ENCODE peak calls at places on chromosomes 12 and 14, in six cellular contexts. E is GM12865; U is GOT3; F is SK-N-SH; B is fibroblast of mammary gland; A is activated CD8-positive, alpha-beta memory T cell treated with anti-CD3 and anti-CD28 coated beads, Interleukin-2, amount 50 U/mL, for 4 hours. H is an unnamed sample.

GRCh38 chr12:20122274-20122673 is 246.1 kb upstream of the PDE3A start:
- DNase-seq in E (no peak), U (no peak), F (no peak), B (no peak), A (no peak), H (no peak)

GRCh38 chr14:21191809-21192446 is 36.1 kb upstream of the OR5AU1 start:
- DNase-seq in E (peak), U (no peak), F (peak), B (peak), A (peak), H (peak)

GRCh38 chr14:94897583-94897982 is 127.7 kb upstream of the GSC start:
- DNase-seq in E (no peak), U (no peak), F (no peak), B (no peak), A (no peak), H (peak)

GRCh38 chr12:130714591-130715149 is 1.4 kb downstream of the RIMBP2 start:
- DNase-seq in E (no peak), U (no peak), F (peak), B (no peak), A (no peak), H (peak)

GRCh38 chr12:130920711-130921381 is 32.9 kb upstream of the ADGRD1 start:
- DNase-seq in E (no peak), U (no peak), F (no peak), B (peak), A (no peak), H (no peak)

GRCh38 chr12:48901278-48901677 is 24.0 kb downstream of the FKBP11 start:
- DNase-seq in E (peak), U (no peak), F (no peak), B (peak), A (no peak), H (no peak)

GRCh38 chr14:56333361-56334279 is 215.4 kb downstream of the PELI2 start:
- DNase-seq in E (no peak), U (no peak), F (no peak), B (peak), A (no peak), H (no peak)

GRCh38 chr12:76784600-76785051 is 20.7 kb downstream of the ZDHHC17 start:
- DNase-seq in E (no peak), U (no peak), F (no peak), B (peak), A (no peak), H (no peak)

GRCh38 chr12:11584213-11584855 is 65.1 kb upstream of the ETV6 start:
- DNase-seq in E (no peak), U (no peak), F (no peak), B (peak), A (no peak), H (no peak)

GRCh38 chr12:86723326-86723725 is 467.1 kb upstream of the MGAT4C start:
- DNase-seq in E (no peak), U (no peak), F (no peak), B (peak), A (no peak), H (no peak)

GRCh38 chr12:58204086-58204485 is 262.7 kb downstream of the ATP23 start:
- DNase-seq in E (no peak), U (no peak), F (no peak), B (peak), A (no peak), H (no peak)

GRCh38 chr14:56416213-56416612 is 163.4 kb upstream of the TMEM260 start:
- DNase-seq in E (no peak), U (no peak), F (no peak), B (no peak), A (no peak), H (no peak)

GRCh38 chr14:101972126-101972785 is 7.9 kb downstream of the DYNC1H1 start:
- DNase-seq in E (no peak), U (peak), F (peak), B (peak), A (no peak), H (no peak)

GRCh38 chr14:67764496-67764895 is 51.9 kb downstream of the ZFYVE26 start:
- DNase-seq in E (no peak), U (no peak), F (no peak), B (no peak), A (no peak), H (no peak)

GRCh38 chr12:22333186-22333745 is 1.2 kb downstream of the ST8SIA1 start:
- DNase-seq in E (no peak), U (no peak), F (no peak), B (peak), A (no peak), H (peak)

GRCh38 chr12:70692681-70693288 is 55.6 kb upstream of the PTPRB start:
- DNase-seq in E (no peak), U (no peak), F (peak), B (peak), A (no peak), H (no peak)

GRCh38 chr12:19031032-19031431 is 98.5 kb upstream of the PLEKHA5 start:
- DNase-seq in E (no peak), U (no peak), F (no peak), B (peak), A (no peak), H (no peak)

GRCh38 chr12:82781288-82782078 is 94.8 kb downstream of the TMTC2 start:
- DNase-seq in E (no peak), U (no peak), F (no peak), B (no peak), A (no peak), H (no peak)

GRCh38 chr14:98177551-98177950 is 1094.4 kb downstream of the BCL11B start:
- DNase-seq in E (peak), U (no peak), F (no peak), B (no peak), A (peak), H (no peak)

GRCh38 chr12:130031571-130032189 is 127.9 kb upstream of the TMEM132D start:
- DNase-seq in E (peak), U (peak), F (peak), B (peak), A (peak), H (peak)

GRCh38 chr12:60035835-60036234 is 440.0 kb downstream of the SLC16A7 start:
- DNase-seq in E (no peak), U (no peak), F (no peak), B (peak), A (no peak), H (no peak)

GRCh38 chr14:35878272-35879140 is 52.4 kb downstream of the BRMS1L start:
- DNase-seq in E (no peak), U (no peak), F (no peak), B (peak), A (no peak), H (no peak)

GRCh38 chr12:115648463-115648862 is 629.0 kb downstream of the MED13L start:
- DNase-seq in E (no peak), U (no peak), F (no peak), B (peak), A (no peak), H (no peak)

GRCh38 chr14:75156901-75157300 is 19.5 kb downstream of the TMED10 start:
- DNase-seq in E (no peak), U (no peak), F (no peak), B (no peak), A (no peak), H (no peak)

GRCh38 chr14:56199976-56200577 is 81.9 kb downstream of the PELI2 start:
- DNase-seq in E (peak), U (no peak), F (no peak), B (no peak), A (no peak), H (no peak)

GRCh38 chr14:82872494-82872893 is 1338.8 kb upstream of the SEL1L start:
- DNase-seq in E (peak), U (no peak), F (peak), B (no peak), A (no peak), H (no peak)

GRCh38 chr14:61277232-61277631 is 3.9 kb downstream of the TMEM30B start:
- DNase-seq in E (no peak), U (no peak), F (no peak), B (no peak), A (no peak), H (no peak)

GRCh38 chr12:93676408-93677194 is 574 bp upstream of the CRADD start:
- DNase-seq in E (no peak), U (no peak), F (no peak), B (no peak), A (no peak), H (peak)

GRCh38 chr12:47095446-47096236 is 15.9 kb upstream of the AMIGO2 start:
- DNase-seq in E (no peak), U (no peak), F (no peak), B (peak), A (no peak), H (no peak)

GRCh38 chr12:57693317-57693658 is 644 bp upstream of the OS9 start:
- DNase-seq in E (no peak), U (no peak), F (no peak), B (no peak), A (no peak), H (no peak)

GRCh38 chr14:49876563-49877127 is 16.2 kb upstream of the ARF6 start:
- DNase-seq in E (no peak), U (no peak), F (no peak), B (no peak), A (no peak), H (no peak)

GRCh38 chr12:82182601-82183000 is 175.6 kb downstream of the CCDC59 start:
- DNase-seq in E (no peak), U (no peak), F (no peak), B (no peak), A (no peak), H (no peak)

GRCh38 chr14:95143813-95144620 is 13.3 kb downstream of the DICER1 start:
- DNase-seq in E (peak), U (no peak), F (no peak), B (no peak), A (no peak), H (no peak)

GRCh38 chr12:96047621-96048211 is 12.3 kb upstream of the LTA4H start:
- DNase-seq in E (peak), U (no peak), F (no peak), B (peak), A (no peak), H (no peak)

GRCh38 chr12:92585106-92585775 is 117.5 kb upstream of the PLEKHG7 start:
- DNase-seq in E (no peak), U (no peak), F (no peak), B (no peak), A (no peak), H (no peak)

GRCh38 chr14:54784060-54784459 is 118.6 kb downstream of the GCH1 start:
- DNase-seq in E (no peak), U (no peak), F (no peak), B (no peak), A (no peak), H (no peak)

GRCh38 chr12:121964813-121965643 is 46.6 kb downstream of the CFAP251 start:
- DNase-seq in E (no peak), U (no peak), F (peak), B (peak), A (no peak), H (no peak)